ENCODE peak calls at places on chromosomes 11 and 22, in four cellular contexts. E is GM12878, K is K562, P is endothelial cell of umbilical vein. V is an unnamed sample.

GRCh38 chr11:66188580-66188979 is 79.9 kb upstream of the RAB1B start:
- DNase-seq in E (no peak), P (peak; percentile 77), K (no peak), V (peak; percentile 85)

GRCh38 chr11:123235117-123235686 is 40.2 kb upstream of the CLMP start:
- DNase-seq in E (no peak), K (peak; percentile 79), P (peak; percentile 41), V (no peak)

GRCh38 chr11:43868852-43869567 is 11.6 kb upstream of the ALKBH3 start:
- DNase-seq in P (peak; percentile 13), K (peak; percentile 32), E (peak; percentile 84), V (peak; percentile 80)

GRCh38 chr11:92123540-92123939 is 101.1 kb upstream of the FAT3 start:
- DNase-seq in P (peak; percentile 36), K (no peak), E (no peak), V (peak; percentile 0)

GRCh38 chr11:88103337-88104206 is 71.7 kb downstream of the RAB38 start:
- DNase-seq in K (peak; percentile 33), E (peak; percentile 53), P (peak; percentile 49), V (peak; percentile 58)

GRCh38 chr11:92399702-92400101 is 175.1 kb downstream of the FAT3 start:
- DNase-seq in P (no peak), E (no peak), K (no peak), V (no peak)

GRCh38 chr11:92295175-92296137 is 70.8 kb downstream of the FAT3 start:
- DNase-seq in P (no peak), E (no peak), K (no peak), V (peak; percentile 33)

GRCh38 chr22:27019827-27020226 is 362.4 kb downstream of the MIAT start:
- DNase-seq in K (no peak), P (no peak), E (no peak), V (no peak)

GRCh38 chr11:45106006-45106405 is 40.4 kb upstream of the PRDM11 start:
- DNase-seq in K (no peak), E (no peak), P (no peak), V (no peak)

GRCh38 chr22:42655693-42656092 is 6.5 kb upstream of the CYB5R3 start:
- DNase-seq in P (no peak), E (peak; percentile 71), K (no peak), V (no peak)

GRCh38 chr11:12017243-12017678 is 8.8 kb upstream of the DKK3 start:
- DNase-seq in K (no peak), E (no peak), P (peak; percentile 97), V (peak; percentile 85)

GRCh38 chr11:74691755-74692154 is 39.5 kb downstream of the CHRDL2 start:
- DNase-seq in E (no peak), K (no peak), P (no peak), V (no peak)

GRCh38 chr11:20671856-20672546 is 2.6 kb downstream of the NELL1 start:
- DNase-seq in E (no peak), P (no peak), K (peak; percentile 26), V (no peak)

GRCh38 chr11:112962854-112963367 is 1.7 kb downstream of the NCAM1 start:
- DNase-seq in E (no peak), P (no peak), K (no peak), V (no peak)

GRCh38 chr11:75893202-75893601 is 78.2 kb downstream of the UVRAG start:
- DNase-seq in E (no peak), K (no peak), P (no peak), V (no peak)

GRCh38 chr11:44955019-44955738 is 4.5 kb upstream of the TP53I11 start:
- DNase-seq in E (no peak), K (peak; percentile 60), P (peak; percentile 97), V (peak; percentile 92)

GRCh38 chr11:128471138-128471661 is 116.2 kb downstream of the ETS1 start:
- DNase-seq in E (peak; percentile 79), K (no peak), P (no peak), V (no peak)

GRCh38 chr11:2474059-2474901 is 29.5 kb downstream of the KCNQ1 start:
- DNase-seq in P (no peak), K (no peak), E (no peak), V (no peak)

GRCh38 chr11:71998649-71999310 is at the start of gene IL18BP:
- DNase-seq in E (peak; percentile 44), K (no peak), P (no peak), V (no peak)

GRCh38 chr22:31489632-31490495 is at the start of gene EIF4ENIF1:
- DNase-seq in E (no peak), K (peak; percentile 89), P (peak; percentile 86), V (peak; percentile 78)

GRCh38 chr11:116700586-116701220 is 72.1 kb downstream of the BUD13 start:
- DNase-seq in K (no peak), P (no peak), E (no peak), V (no peak)

GRCh38 chr11:76807206-76807875 is 24.2 kb downstream of the TSKU start:
- DNase-seq in K (peak; percentile 84), P (peak; percentile 76), E (no peak), V (peak; percentile 69)

GRCh38 chr11:116424615-116425261 is 348.0 kb downstream of the BUD13 start:
- DNase-seq in E (no peak), K (no peak), P (peak; percentile 4), V (no peak)

GRCh38 chr22:32323513-32324164 is 34.0 kb upstream of the RFPL3 start:
- DNase-seq in P (no peak), K (no peak), E (no peak), V (no peak)

GRCh38 chr11:12243511-12243910 is 133.1 kb downstream of the MICAL2 start:
- DNase-seq in P (no peak), K (no peak), E (no peak), V (no peak)

GRCh38 chr11:113685650-113686349 is 20.3 kb downstream of the TMPRSS5 start:
- DNase-seq in K (no peak), E (peak; percentile 35), P (no peak), V (no peak)

GRCh38 chr11:68322031-68322388 is 9.6 kb downstream of the LRP5 start:
- DNase-seq in E (no peak), K (no peak), P (no peak), V (no peak)

GRCh38 chr11:83659466-83659865 is 373.3 kb upstream of the CCDC90B start:
- DNase-seq in K (no peak), E (no peak), P (no peak), V (no peak)

GRCh38 chr11:102163368-102163767 is 53.1 kb downstream of the YAP1 start:
- DNase-seq in K (no peak), E (no peak), P (no peak), V (no peak)

GRCh38 chr11:44434191-44434590 is 124.3 kb upstream of the ALX4 start:
- DNase-seq in K (no peak), P (no peak), E (no peak), V (no peak)

GRCh38 chr11:34423300-34423699 is 15.4 kb upstream of the CAT start:
- DNase-seq in E (no peak), K (no peak), P (no peak), V (no peak)

GRCh38 chr22:45587638-45588481 is 83.8 kb upstream of the ATXN10 start:
- DNase-seq in P (no peak), K (no peak), E (no peak), V (peak; percentile 83)

GRCh38 chr11:74220376-74220775 is 49.3 kb downstream of the PPME1 start:
- DNase-seq in K (no peak), P (no peak), E (no peak), V (no peak)

GRCh38 chr11:119854521-119854920 is 125.5 kb upstream of the NECTIN1 start:
- DNase-seq in P (no peak), K (no peak), E (no peak), V (no peak)
- TF ChIP-seq FOS in P (no peak), K (no peak), E (no peak), V (no peak)

DNA sequence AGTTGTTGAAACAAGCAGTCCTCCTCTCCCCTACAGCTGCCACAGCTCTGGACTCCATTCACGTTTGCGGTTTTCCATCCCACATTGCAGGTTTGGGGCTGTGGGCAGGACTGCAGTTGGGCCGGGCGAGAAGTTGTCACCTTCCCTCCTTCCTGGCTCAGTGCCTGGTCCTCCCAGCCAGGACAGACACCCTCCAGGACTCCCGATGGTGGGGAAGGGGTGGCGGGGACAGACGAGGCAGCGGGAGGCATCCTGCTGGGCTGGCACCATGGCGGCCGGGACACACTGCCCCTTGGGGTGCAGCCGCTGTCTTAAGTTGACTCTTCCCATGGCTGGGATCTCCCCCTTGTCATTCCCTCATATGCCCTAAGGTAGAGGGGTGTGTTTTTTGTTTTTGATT is 615.2 kb downstream of the BRD1 start:
- DNase-seq in E (no peak), P (no peak), K (no peak), V (no peak)
- TF ChIP-seq FOS in E (no peak), P (no peak), K (no peak), V (no peak)

DNA sequence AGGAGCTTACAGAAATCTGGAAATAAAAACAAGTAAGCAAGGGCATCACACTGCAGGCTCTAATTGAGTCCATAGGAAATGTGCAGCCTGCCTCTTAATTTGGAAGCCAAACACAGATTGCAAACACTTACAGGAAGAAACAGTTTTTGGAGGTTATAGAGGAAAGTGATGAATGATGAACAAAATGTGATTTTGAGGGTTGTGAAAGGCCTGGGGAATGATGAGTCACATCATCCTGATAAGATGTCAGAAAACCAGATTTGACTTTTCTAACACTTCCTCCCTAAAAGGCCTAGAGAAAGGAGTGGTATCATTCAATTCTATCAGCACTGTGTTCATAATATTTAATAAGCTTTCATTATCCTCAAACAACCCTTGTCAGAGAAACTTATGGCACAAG is 96.6 kb upstream of the POU2AF2 start:
- DNase-seq in E (no peak), K (no peak), P (peak; percentile 3), V (peak; percentile 37)
- TF ChIP-seq FOS in E (no peak), K (no peak), P (no peak), V (peak; percentile 35)

GRCh38 chr11:831132-831864 is 1.5 kb upstream of the CD151 start:
- DNase-seq in K (no peak), E (no peak), P (peak; percentile 39), V (peak; percentile 80)
- TF ChIP-seq FOS in K (no peak), E (no peak), P (no peak), V (peak; percentile 68)

GRCh38 chr11:61507012-61507768 is 1.4 kb upstream of the LRRC10B start:
- DNase-seq in P (no peak), K (no peak), E (no peak), V (no peak)

GRCh38 chr11:61507962-61508824 is at the start of gene LRRC10B:
- DNase-seq in E (no peak), P (no peak), K (peak; percentile 80), V (no peak)

GRCh38 chr11:61503135-61503770 is 5.3 kb upstream of the LRRC10B start:
- DNase-seq in E (no peak), K (no peak), P (no peak), V (no peak)

GRCh38 chr11:61505106-61505505 is 3.4 kb upstream of the LRRC10B start:
- DNase-seq in K (no peak), E (no peak), P (no peak), V (no peak)

DNA sequence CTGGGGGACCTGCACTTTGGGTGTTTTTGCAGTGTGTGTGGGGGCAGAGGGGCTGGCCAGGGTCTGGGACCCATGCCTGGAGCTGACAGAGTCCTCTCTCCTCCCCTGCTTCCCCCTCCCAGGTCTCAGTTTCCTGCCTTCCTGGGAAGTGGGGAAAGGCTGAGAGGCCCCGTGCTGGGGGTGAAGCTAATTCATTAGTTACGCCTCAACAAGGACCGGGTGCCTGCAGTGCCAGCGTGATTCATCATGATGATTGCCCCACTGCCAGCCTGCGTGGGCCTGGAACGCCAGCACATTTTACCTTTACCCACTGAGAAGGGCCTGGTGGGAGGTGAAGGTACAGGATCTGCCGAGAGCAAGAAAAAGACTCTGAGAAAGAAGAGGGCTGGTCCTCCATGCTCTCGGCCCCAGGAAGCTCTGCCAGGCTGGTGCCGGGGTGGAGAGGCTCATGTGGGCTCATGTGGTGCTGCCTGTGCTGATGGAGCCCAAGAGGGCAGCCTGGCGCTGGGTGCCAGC is 2.9 kb upstream of the LRRC10B start:
- DNase-seq in E (no peak), P (no peak), K (no peak), V (no peak)
- TF ChIP-seq FOS in E (no peak), P (no peak), K (no peak), V (no peak)

GRCh38 chr11:103803062-103803461 is 233.4 kb upstream of the DDI1 start:
- DNase-seq in P (peak; percentile 22), E (no peak), K (no peak), V (peak; percentile 44)
- TF ChIP-seq FOS in P (peak; percentile 27), E (no peak), K (no peak), V (no peak)

V was measured in IMR-90.